ENCODE peak calls at places on chromosome 7, in ten cellular contexts. G is substantia nigra; W is OCI-LY7; B is brain microvascular endothelial cell; X is activated T-cell treated with anti-CD3 and anti-CD28 coated beads, Interleukin-2, amount 50 U/mL, for 72 hours; U is left cardiac atrium; I is NCI-H82; M is epithelial cell of esophagus; C is neural crest cell; L is ELR. Z is an unnamed sample.

GRCh38 chr7:91165846-91166230 is 98.4 kb upstream of the FZD1 start:
- DNase-seq in W (no peak), B (no peak), G (no peak), U (no peak), L (no peak), I (no peak), C (no peak), X (no peak), M (no peak), Z (no peak)

GRCh38 chr7:155705656-155706360 is 61.3 kb downstream of the RBM33 start:
- DNase-seq in U (no peak), G (no peak), L (no peak), I (no peak), C (no peak), W (no peak), B (no peak), M (no peak), X (no peak), Z (no peak)

GRCh38 chr7:44286182-44286617 is 39.2 kb downstream of the CAMK2B start:
- DNase-seq in W (no peak), C (no peak), G (no peak), B (no peak), X (no peak), L (peak; percentile 24), I (no peak), U (peak; percentile 24), M (no peak), Z (no peak)

GRCh38 chr7:135773451-135773850 is 24.8 kb upstream of the FAM180A start:
- DNase-seq in B (no peak), W (no peak), M (no peak), G (no peak), X (no peak), I (no peak), L (no peak), U (no peak), C (no peak), Z (peak; percentile 76)

GRCh38 chr7:30652951-30653641 is 29.2 kb downstream of the CRHR2 start:
- DNase-seq in U (no peak), M (no peak), I (no peak), G (no peak), X (no peak), C (no peak), W (no peak), B (no peak), L (no peak), Z (no peak)

GRCh38 chr7:91551377-91552175 is 287.3 kb downstream of the FZD1 start:
- DNase-seq in W (no peak), L (no peak), G (no peak), U (no peak), I (no peak), C (no peak), B (no peak), X (no peak), M (peak; percentile 66), Z (no peak)

GRCh38 chr7:1646957-1647891 is 22.9 kb upstream of the ELFN1 start:
- DNase-seq in W (no peak), U (no peak), C (no peak), B (peak; percentile 27), M (no peak), I (peak; percentile 94), G (no peak), L (no peak), X (no peak), Z (no peak)

GRCh38 chr7:3910041-3910440 is 609.0 kb downstream of the SDK1 start:
- DNase-seq in W (no peak), L (no peak), I (no peak), B (no peak), C (peak; percentile 12), X (no peak), M (no peak), U (no peak), G (peak; percentile 58), Z (no peak)

GRCh38 chr7:95433129-95433528 is 1.7 kb downstream of the PON2 start:
- DNase-seq in B (no peak), W (no peak), M (no peak), U (no peak), L (no peak), I (no peak), G (no peak), X (no peak), C (no peak), Z (no peak)

GRCh38 chr7:120992272-120993010 is 3.9 kb downstream of the CPED1 start:
- DNase-seq in L (no peak), I (no peak), B (no peak), M (no peak), X (no peak), G (no peak), U (no peak), W (no peak), C (no peak), Z (no peak)

GRCh38 chr7:140625908-140626868 is 14.4 kb downstream of the DENND2A start:
- DNase-seq in X (no peak), C (no peak), I (peak; percentile 43), L (peak; percentile 97), G (peak; percentile 69), B (peak; percentile 85), M (peak; percentile 89), W (no peak), U (peak; percentile 92), Z (peak; percentile 67)

GRCh38 chr7:107837145-107837512 is 34.1 kb upstream of the SLC26A3 start:
- DNase-seq in U (no peak), C (no peak), W (no peak), L (no peak), B (no peak), M (no peak), X (no peak), I (no peak), G (no peak), Z (no peak)

GRCh38 chr7:84506151-84506550 is 311.6 kb upstream of the SEMA3A start:
- DNase-seq in B (no peak), X (no peak), G (no peak), I (no peak), L (peak; percentile 39), M (no peak), C (no peak), W (no peak), U (no peak), Z (no peak)